ENCODE peak calls at places on chromosome 12, in ten cellular contexts. A, W, G, V, Z, F, M, D, P and N are unnamed samples.

GRCh38 chr12:116629451-116629850 is 70.3 kb downstream of the MAP1LC3B2 start:
- DNase-seq in W (no peak), D (no peak), P (peak), G (no peak), F (no peak), A (no peak), Z (no peak), V (no peak), M (no peak), N (no peak)

GRCh38 chr12:28089363-28089762 is 100.9 kb upstream of the CCDC91 start:
- DNase-seq in M (no peak), V (no peak), A (no peak), F (no peak), P (no peak), D (no peak), W (no peak), Z (no peak), G (peak), N (no peak)

GRCh38 chr12:88026196-88026595 is 3.0 kb downstream of the C12orf50 start:
- DNase-seq in M (no peak), D (no peak), V (no peak), P (no peak), F (no peak), G (no peak), Z (no peak), W (no peak), A (no peak), N (no peak)

GRCh38 chr12:120669055-120669828 is 17.7 kb upstream of the MLEC start:
- DNase-seq in P (peak), Z (no peak), D (no peak), F (no peak), W (no peak), G (no peak), A (no peak), M (no peak), V (no peak), N (no peak)

GRCh38 chr12:49655595-49656236 is 32.4 kb downstream of the PRPF40B start:
- DNase-seq in D (no peak), P (no peak), W (no peak), G (no peak), M (no peak), Z (no peak), V (no peak), F (no peak), A (no peak), N (no peak)

GRCh38 chr12:51593539-51593938 is 2.5 kb downstream of the SCN8A start:
- DNase-seq in Z (peak), F (no peak), V (peak), M (no peak), A (peak), G (peak), P (no peak), D (peak), W (no peak), N (peak)

GRCh38 chr12:2853626-2854025 is 3.2 kb downstream of the TEX52 start:
- DNase-seq in M (peak), A (peak), D (peak), V (peak), Z (peak), P (peak), G (peak), W (no peak), F (peak), N (no peak)

GRCh38 chr12:6230321-6231110 is 30.3 kb downstream of the CD9 start:
- DNase-seq in M (no peak), Z (peak), W (peak), A (peak), V (peak), G (no peak), D (no peak), P (peak), F (peak), N (peak)

GRCh38 chr12:85829391-85829790 is 6.8 kb downstream of the RASSF9 start:
- DNase-seq in P (no peak), V (no peak), D (no peak), F (no peak), Z (no peak), M (no peak), A (no peak), W (no peak), G (no peak), N (no peak)

GRCh38 chr12:125330645-125331341 is 265.6 kb downstream of the AACS start:
- DNase-seq in F (peak), W (no peak), V (no peak), P (peak), A (peak), Z (peak), M (peak), D (peak), G (no peak), N (peak)